ENCODE peak calls at places on chromosomes 2 and 18, in nine cellular contexts. I, P, C, Z, T, K, A, S and Q are unnamed samples.

GRCh38 chr18:13425357-13426095 is 207.0 kb downstream of the LDLRAD4 start:
- DNase-seq in I (no peak), P (no peak), C (no peak), Z (peak), T (no peak), K (no peak), A (no peak), S (no peak), Q (no peak)

GRCh38 chr2:241052677-241053360 is 49.3 kb downstream of the MTERF4 start:
- DNase-seq in I (no peak), P (no peak), C (no peak), Z (no peak), T (no peak), K (no peak), A (no peak), S (no peak), Q (no peak)

GRCh38 chr18:63382843-63383242 is 15.8 kb upstream of the KDSR start:
- DNase-seq in I (no peak), P (no peak), C (no peak), Z (no peak), T (no peak), K (no peak), A (no peak), S (no peak), Q (no peak)

GRCh38 chr2:60549250-60550150 is 4.0 kb downstream of the BCL11A start:
- DNase-seq in I (no peak), P (peak), C (peak), Z (peak), T (peak), K (no peak), A (peak), S (no peak), Q (peak)

GRCh38 chr2:71685073-71685848 is 231.9 kb downstream of the DYSF start:
- DNase-seq in I (no peak), P (peak), C (no peak), Z (no peak), T (no peak), K (no peak), A (no peak), S (no peak), Q (no peak)

GRCh38 chr2:37625781-37626548 is 45.5 kb downstream of the CDC42EP3 start:
- DNase-seq in I (no peak), P (no peak), C (no peak), Z (peak), T (peak), K (no peak), A (no peak), S (no peak), Q (no peak)

GRCh38 chr2:9914384-9915065 is 37.0 kb upstream of the GRHL1 start:
- DNase-seq in I (peak), P (no peak), C (no peak), Z (peak), T (no peak), K (no peak), A (no peak), S (no peak), Q (no peak)

GRCh38 chr2:85983766-85984165 is 95.0 kb upstream of the ST3GAL5 start:
- DNase-seq in I (no peak), P (no peak), C (no peak), Z (no peak), T (no peak), K (no peak), A (no peak), S (peak), Q (no peak)

GRCh38 chr2:44392338-44392943 is 30.7 kb downstream of the CAMKMT start:
- DNase-seq in I (no peak), P (no peak), C (no peak), Z (peak), T (peak), K (peak), A (peak), S (peak), Q (peak)

GRCh38 chr2:232441147-232441651 is 14.8 kb upstream of the ALPI start:
- DNase-seq in I (no peak), P (no peak), C (no peak), Z (no peak), T (no peak), K (no peak), A (no peak), S (no peak), Q (no peak)

GRCh38 chr2:38115216-38116012 is 39.5 kb upstream of the CYP1B1 start:
- DNase-seq in I (peak), P (peak), C (peak), Z (peak), T (peak), K (peak), A (peak), S (peak), Q (peak)

GRCh38 chr2:163877316-163877715 is 141.5 kb upstream of the FIGN start:
- DNase-seq in I (no peak), P (no peak), C (no peak), Z (no peak), T (no peak), K (no peak), A (no peak), S (no peak), Q (no peak)

GRCh38 chr2:69298862-69299261 is 88.2 kb downstream of the GFPT1 start:
- DNase-seq in I (peak), P (no peak), C (no peak), Z (no peak), T (no peak), K (no peak), A (no peak), S (no peak), Q (no peak)

GRCh38 chr18:76461148-76461547 is 33.9 kb downstream of the ZNF516 start:
- DNase-seq in I (no peak), P (no peak), C (no peak), Z (no peak), T (no peak), K (no peak), A (peak), S (no peak), Q (no peak)

GRCh38 chr2:54549912-54550518 is 93.9 kb downstream of the SPTBN1 start:
- DNase-seq in I (no peak), P (peak), C (no peak), Z (no peak), T (no peak), K (peak), A (no peak), S (no peak), Q (no peak)

GRCh38 chr2:18752022-18752493 is 162.7 kb upstream of the NT5C1B start:
- DNase-seq in I (no peak), P (no peak), C (no peak), Z (no peak), T (peak), K (no peak), A (no peak), S (no peak), Q (no peak)

GRCh38 chr2:224850081-224850480 is 133.9 kb upstream of the CCDC195 start:
- DNase-seq in I (peak), P (no peak), C (no peak), Z (no peak), T (no peak), K (no peak), A (no peak), S (no peak), Q (no peak)

GRCh38 chr2:105382177-105382576 is 16.7 kb downstream of the FHL2 start:
- DNase-seq in I (no peak), P (no peak), C (no peak), Z (no peak), T (no peak), K (no peak), A (no peak), S (no peak), Q (no peak)

GRCh38 chr2:236856856-236857616 is 228.7 kb upstream of the COPS8 start:
- DNase-seq in I (no peak), P (no peak), C (no peak), Z (no peak), T (no peak), K (no peak), A (peak), S (no peak), Q (no peak)

GRCh38 chr2:160674076-160674630 is 180.5 kb upstream of the RBMS1 start:
- DNase-seq in I (no peak), P (no peak), C (no peak), Z (no peak), T (no peak), K (no peak), A (no peak), S (no peak), Q (no peak)

GRCh38 chr18:7683753-7684152 is 116.6 kb downstream of the PTPRM start:
- DNase-seq in I (no peak), P (no peak), C (no peak), Z (no peak), T (no peak), K (no peak), A (no peak), S (no peak), Q (no peak)

GRCh38 chr2:119415630-119416029 is 16.0 kb upstream of the TMEM37 start:
- DNase-seq in I (no peak), P (no peak), C (no peak), Z (no peak), T (no peak), K (no peak), A (no peak), S (no peak), Q (no peak)

GRCh38 chr2:263022-263738 is 652 bp downstream of the SH3YL1 start:
- DNase-seq in I (no peak), P (peak), C (no peak), Z (no peak), T (no peak), K (no peak), A (no peak), S (no peak), Q (no peak)

GRCh38 chr2:203404996-203405395 is 76.8 kb downstream of the ABI2 start:
- DNase-seq in I (peak), P (no peak), C (no peak), Z (no peak), T (no peak), K (no peak), A (no peak), S (no peak), Q (no peak)

GRCh38 chr2:5549061-5549601 is 143.1 kb upstream of the SOX11 start:
- DNase-seq in I (no peak), P (no peak), C (no peak), Z (no peak), T (no peak), K (no peak), A (no peak), S (no peak), Q (no peak)

GRCh38 chr2:118148809-118149208 is 60.5 kb downstream of the INSIG2 start:
- DNase-seq in I (no peak), P (no peak), C (no peak), Z (no peak), T (no peak), K (no peak), A (no peak), S (no peak), Q (no peak)

GRCh38 chr2:110149330-110150220 is 34.0 kb upstream of the MALL start:
- DNase-seq in I (peak), P (no peak), C (no peak), Z (no peak), T (no peak), K (peak), A (no peak), S (no peak), Q (no peak)

GRCh38 chr2:41907716-41908328 is 140.0 kb upstream of the PKDCC start:
- DNase-seq in I (no peak), P (no peak), C (no peak), Z (no peak), T (no peak), K (peak), A (no peak), S (no peak), Q (no peak)

GRCh38 chr2:157866202-157866601 is 9.9 kb downstream of the ACVR1 start:
- DNase-seq in I (peak), P (no peak), C (no peak), Z (no peak), T (no peak), K (no peak), A (no peak), S (no peak), Q (no peak)

GRCh38 chr2:69695850-69696216 is 46.1 kb upstream of the ANXA4 start:
- DNase-seq in I (no peak), P (no peak), C (no peak), Z (no peak), T (no peak), K (no peak), A (no peak), S (no peak), Q (no peak)

GRCh38 chr2:176002684-176003225 is 688 bp upstream of the LNPK start:
- DNase-seq in I (peak), P (no peak), C (no peak), Z (peak), T (peak), K (no peak), A (peak), S (no peak), Q (peak)

GRCh38 chr2:158967731-158968395 is 577 bp upstream of the TANC1 start:
- DNase-seq in I (peak), P (peak), C (no peak), Z (no peak), T (peak), K (peak), A (peak), S (peak), Q (peak)

GRCh38 chr2:158650646-158651357 is 144.3 kb upstream of the DAPL1 start:
- DNase-seq in I (no peak), P (no peak), C (no peak), Z (no peak), T (no peak), K (no peak), A (no peak), S (no peak), Q (no peak)

GRCh38 chr2:5766051-5766450 is 73.9 kb downstream of the SOX11 start:
- DNase-seq in I (no peak), P (no peak), C (no peak), Z (no peak), T (no peak), K (no peak), A (no peak), S (no peak), Q (no peak)

GRCh38 chr2:42959148-42959992 is 167.0 kb upstream of the HAAO start:
- DNase-seq in I (no peak), P (no peak), C (no peak), Z (no peak), T (no peak), K (no peak), A (peak), S (no peak), Q (no peak)